ENCODE peak calls at places on chromosome 17, in ten cellular contexts. J, V, G, A, T, C, K, O, E and D are unnamed samples.

GRCh38 chr17:31693433-31694210 is 165.4 kb downstream of the COPRS start:
- DNase-seq in K (no peak), E (no peak), O (no peak), T (no peak), J (no peak), C (no peak), V (no peak), G (no peak), A (no peak), D (no peak)

GRCh38 chr17:11997972-11998233 is 628 bp upstream of the ZNF18 start:
- DNase-seq in E (no peak), J (no peak), C (no peak), T (no peak), O (no peak), V (no peak), K (no peak), A (no peak), G (no peak), D (no peak)

GRCh38 chr17:57677301-57677700 is 67.8 kb downstream of the CCDC182 start:
- DNase-seq in G (no peak), T (no peak), K (no peak), A (no peak), J (no peak), E (no peak), C (no peak), V (no peak), O (no peak), D (no peak)

GRCh38 chr17:59498421-59499307 is 66.7 kb upstream of the DHX40 start:
- DNase-seq in T (no peak), O (no peak), C (no peak), J (no peak), G (no peak), V (no peak), E (no peak), A (no peak), K (no peak), D (peak; percentile 79)

GRCh38 chr17:40448213-40448638 is 5.0 kb downstream of the IGFBP4 start:
- DNase-seq in V (peak; percentile 40), G (no peak), A (no peak), O (no peak), C (peak; percentile 49), K (no peak), T (no peak), J (no peak), E (no peak), D (no peak)

GRCh38 chr17:61321344-61321743 is 78.3 kb upstream of the TBX2 start:
- DNase-seq in E (no peak), O (no peak), V (no peak), T (no peak), G (no peak), A (no peak), J (no peak), C (no peak), K (no peak), D (peak; percentile 45)

GRCh38 chr17:13931111-13931526 is 138.2 kb upstream of the COX10 start:
- DNase-seq in A (no peak), T (no peak), O (no peak), G (no peak), E (no peak), K (no peak), C (peak; percentile 27), V (no peak), J (peak; percentile 23), D (no peak)

GRCh38 chr17:75561927-75562603 is 25.5 kb upstream of the MYO15B start:
- DNase-seq in V (no peak), K (no peak), G (no peak), T (no peak), E (no peak), J (peak; percentile 24), A (no peak), O (no peak), C (no peak), D (no peak)

GRCh38 chr17:41919840-41920579 is 1.3 kb upstream of the ACLY start:
- DNase-seq in V (peak; percentile 44), A (no peak), T (no peak), C (no peak), E (no peak), J (no peak), K (no peak), G (no peak), O (no peak), D (peak; percentile 14)

GRCh38 chr17:78879679-78880186 is 23.3 kb downstream of the CEP295NL start:
- DNase-seq in O (peak; percentile 81), T (no peak), V (peak; percentile 86), G (no peak), J (peak; percentile 69), K (no peak), E (no peak), C (peak; percentile 47), A (no peak), D (no peak)

GRCh38 chr17:15498107-15498506 is 30.7 kb upstream of the CDRT4 start:
- DNase-seq in C (no peak), G (peak; percentile 23), J (no peak), E (no peak), T (no peak), O (no peak), A (no peak), V (no peak), K (no peak), D (no peak)

GRCh38 chr17:10172241-10172741 is 26.1 kb downstream of the GAS7 start:
- DNase-seq in O (no peak), K (no peak), V (no peak), A (no peak), G (no peak), C (no peak), E (no peak), T (no peak), J (no peak), D (no peak)